ENCODE peak calls at places on chromosome 7, in seven cellular contexts. O is vagina, M is astrocyte, Q is GM23338, C is fibroblast of lung, W is mammary epithelial cell, L is WTC11. F is an unnamed sample.

GRCh38 chr7:127409629-127410028 is 17.1 kb upstream of the ZNF800 start:
- DNase-seq in W (no peak), M (peak), L (no peak), Q (peak), O (no peak), C (no peak), F (no peak)

GRCh38 chr7:139397192-139397591 is 37.5 kb downstream of the LUC7L2 start:
- DNase-seq in Q (no peak), M (no peak), L (no peak), W (no peak), O (no peak), C (no peak), F (no peak)

GRCh38 chr7:113891828-113892227 is 27.0 kb downstream of the PPP1R3A start:
- DNase-seq in Q (no peak), C (peak), M (peak), L (no peak), O (no peak), W (peak), F (no peak)

GRCh38 chr7:2821161-2821841 is 22.8 kb downstream of the GNA12 start:
- DNase-seq in Q (peak), M (peak), W (peak), O (no peak), C (peak), L (no peak), F (no peak)

GRCh38 chr7:20199015-20199737 is 18.0 kb downstream of the MACC1 start:
- DNase-seq in M (peak), O (no peak), W (peak), Q (no peak), L (no peak), C (peak), F (peak)

GRCh38 chr7:84946549-84946948 is 240.3 kb downstream of the SEMA3D start:
- DNase-seq in M (no peak), C (no peak), W (no peak), O (no peak), Q (no peak), L (no peak), F (no peak)

GRCh38 chr7:16929146-16929762 is 47.5 kb upstream of the AGR3 start:
- DNase-seq in M (no peak), C (no peak), L (no peak), W (no peak), O (no peak), Q (no peak), F (no peak)

GRCh38 chr7:30476401-30477145 is 2.0 kb downstream of the NOD1 start:
- DNase-seq in C (no peak), L (no peak), Q (no peak), O (no peak), M (no peak), W (no peak), F (no peak)

GRCh38 chr7:37987732-37988131 is 67.3 kb downstream of the EPDR1 start:
- DNase-seq in W (peak), C (no peak), L (no peak), O (no peak), M (peak), Q (no peak), F (no peak)

GRCh38 chr7:26729150-26729772 is 135.1 kb downstream of the SKAP2 start:
- DNase-seq in L (no peak), Q (no peak), W (no peak), C (no peak), M (no peak), O (no peak), F (no peak)

GRCh38 chr7:149669121-149669818 is 104.1 kb downstream of the ZNF467 start:
- DNase-seq in C (peak), Q (peak), W (peak), O (no peak), L (no peak), M (no peak), F (no peak)

GRCh38 chr7:25496394-25497103 is 268.3 kb upstream of the NPVF start:
- DNase-seq in W (no peak), L (no peak), M (no peak), O (no peak), C (no peak), Q (no peak), F (no peak)

GRCh38 chr7:153524070-153524601 is 528.1 kb upstream of the DPP6 start:
- DNase-seq in M (no peak), O (no peak), Q (no peak), W (no peak), L (no peak), C (no peak), F (no peak)

GRCh38 chr7:68400783-68401182 is 1197.5 kb upstream of the AUTS2 start:
- DNase-seq in Q (no peak), L (no peak), O (no peak), W (no peak), M (no peak), C (no peak), F (no peak)

GRCh38 chr7:102389810-102390209 is 6.4 kb upstream of the PRKRIP1 start:
- DNase-seq in C (no peak), Q (no peak), O (no peak), L (no peak), M (no peak), W (no peak), F (no peak)

GRCh38 chr7:90999989-91000979 is 263.9 kb upstream of the FZD1 start:
- DNase-seq in L (no peak), C (peak), W (peak), Q (no peak), O (no peak), M (peak), F (no peak)

GRCh38 chr7:932651-932975 is 21.9 kb downstream of the ADAP1 start:
- DNase-seq in M (no peak), W (no peak), C (no peak), Q (no peak), O (no peak), L (peak), F (peak)

GRCh38 chr7:1384113-1384415 is 75.2 kb downstream of the MICALL2 start:
- DNase-seq in L (no peak), Q (no peak), M (no peak), W (no peak), O (no peak), C (no peak), F (no peak)

GRCh38 chr7:3591944-3592343 is 290.9 kb downstream of the SDK1 start:
- DNase-seq in M (no peak), O (no peak), Q (no peak), L (no peak), C (no peak), W (no peak), F (no peak)

GRCh38 chr7:138565451-138566114 is 105.5 kb downstream of the TRIM24 start:
- DNase-seq in L (peak), O (no peak), M (peak), C (peak), Q (peak), W (peak), F (no peak)

GRCh38 chr7:120168066-120168465 is 104.9 kb upstream of the KCND2 start:
- DNase-seq in O (no peak), M (peak), L (no peak), W (peak), C (peak), Q (no peak), F (no peak)

GRCh38 chr7:116528008-116528789 is 3.4 kb downstream of the CAV1 start:
- DNase-seq in O (no peak), W (peak), M (peak), Q (no peak), L (no peak), C (peak), F (no peak)

GRCh38 chr7:17640730-17641377 is 299.4 kb downstream of the SNX13 start:
- DNase-seq in C (peak), W (no peak), L (peak), O (no peak), Q (peak), M (no peak), F (peak)

DNA sequence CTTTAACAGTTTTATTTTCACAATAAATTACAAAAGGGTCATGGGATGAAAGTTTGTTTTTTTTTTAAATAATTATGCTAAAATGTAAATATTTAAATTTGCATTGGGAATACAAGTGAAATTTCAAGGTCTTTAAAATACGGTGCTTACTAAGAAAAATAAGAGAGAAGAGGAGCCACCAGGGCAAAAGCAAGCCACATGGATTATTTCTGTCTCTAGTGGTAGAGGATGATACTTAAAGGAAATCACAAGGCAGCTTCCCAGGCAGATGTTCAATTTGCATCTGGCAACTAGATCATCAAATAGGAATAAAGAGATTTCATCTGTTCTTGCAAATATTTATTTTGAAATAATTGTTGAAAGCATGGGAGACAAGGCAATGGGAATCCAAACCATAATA is 111.1 kb downstream of the MDFIC start:
- DNase-seq in O (no peak), M (no peak), Q (peak), C (no peak), L (no peak), W (no peak), F (no peak)
- TF ChIP-seq CTCF in O (peak), M (no peak), Q (no peak), C (no peak), L (no peak), W (no peak), F (no peak)

DNA sequence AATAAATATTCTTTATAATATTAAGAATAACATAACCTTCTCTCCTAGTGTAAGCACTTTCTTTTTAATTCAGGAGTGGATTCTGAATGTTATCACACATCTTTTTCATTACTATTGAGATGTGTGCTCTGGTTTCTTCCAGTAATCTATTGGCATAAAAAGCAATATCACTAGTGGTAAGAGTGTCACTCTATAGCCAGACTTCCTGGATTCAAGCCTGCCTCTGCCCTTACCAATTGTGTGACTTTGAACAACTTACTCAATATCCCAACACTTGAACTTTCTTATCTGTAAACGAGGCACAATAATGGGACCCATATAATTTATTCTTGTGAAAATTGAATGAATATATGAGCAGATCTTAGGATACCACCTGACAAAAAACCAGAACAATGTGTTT is 71.0 kb downstream of the SEM1 start:
- DNase-seq in C (no peak), M (no peak), W (no peak), O (no peak), L (no peak), Q (no peak), F (no peak)
- TF ChIP-seq CTCF in C (no peak), M (no peak), W (no peak), O (no peak), L (no peak), Q (no peak), F (no peak)

GRCh38 chr7:40700653-40701475 is 566.1 kb downstream of the SUGCT start:
- DNase-seq in Q (peak), L (no peak), O (no peak), C (no peak), W (peak), M (peak), F (no peak)
- TF ChIP-seq CTCF in Q (peak), L (no peak), O (no peak), C (no peak), W (peak), M (peak), F (no peak)

DNA sequence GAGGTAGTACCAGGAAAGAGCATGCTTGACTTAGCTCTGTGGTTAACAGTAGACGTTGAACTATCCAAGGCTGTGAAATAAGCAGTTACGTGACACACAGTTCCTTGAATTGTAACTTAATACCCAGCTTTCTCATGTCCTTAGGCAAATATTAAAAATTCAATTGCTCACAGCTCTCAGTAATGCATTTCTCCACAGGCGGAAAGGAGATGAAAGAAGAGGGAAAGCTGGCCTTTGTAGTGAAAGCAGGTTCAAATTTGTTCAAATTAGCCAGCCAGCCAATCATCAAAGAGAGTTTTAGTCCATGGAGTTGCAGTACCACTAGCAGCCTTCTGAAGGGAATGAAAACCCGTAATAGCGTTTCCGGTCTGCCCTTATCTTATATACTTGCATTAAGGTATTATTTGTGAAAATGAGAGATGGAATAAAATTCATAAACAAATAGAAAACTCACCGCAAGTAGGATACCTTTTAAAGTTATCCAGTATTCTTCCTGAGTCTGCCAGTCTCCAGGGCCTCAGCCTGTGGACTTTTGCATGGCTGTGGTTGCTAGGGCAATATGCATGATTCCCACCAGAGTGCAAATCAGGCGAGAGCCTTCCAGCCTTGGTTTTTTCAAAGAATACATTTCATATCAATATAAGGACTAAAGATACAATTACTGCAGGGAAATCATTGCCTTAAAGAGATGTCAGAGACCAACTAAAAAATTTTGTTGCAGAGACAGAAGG is 795.5 kb downstream of the TNS3 start:
- DNase-seq in L (no peak), W (peak), Q (peak), O (no peak), C (no peak), M (peak), F (no peak)
- TF ChIP-seq CTCF in L (no peak), W (no peak), Q (peak), O (no peak), C (no peak), M (no peak), F (no peak)

GRCh38 chr7:48312151-48312550 is 140.9 kb downstream of the ABCA13 start:
- DNase-seq in O (no peak), W (peak), Q (no peak), M (no peak), L (no peak), C (no peak), F (no peak)
- TF ChIP-seq CTCF in O (no peak), W (no peak), Q (no peak), M (no peak), L (no peak), C (no peak), F (no peak)